ENCODE peak calls at places on chromosome 11, in six cellular contexts. One of them, this sample, is unnamed.

GRCh38 chr11:64164392-64165312 is 1.3 kb downstream of the MACROD1 start:
- DNase-seq in DMS153: no peak
- DNase-seq in AG10803: no peak
- DNase-seq in astrocyte of the spinal cord: no peak
- DNase-seq in NCI-H1417: no peak
- DNase-seq in activated naive CD4-positive, alpha-beta T cell: no peak
- DNase-seq in this sample: no peak

GRCh38 chr11:128733440-128734115 is 39.7 kb downstream of the FLI1 start:
- DNase-seq in DMS153: no peak
- DNase-seq in AG10803: no peak
- DNase-seq in astrocyte of the spinal cord: peak
- DNase-seq in NCI-H1417: no peak
- DNase-seq in activated naive CD4-positive, alpha-beta T cell: no peak
- DNase-seq in this sample: peak

GRCh38 chr11:46264030-46264429 is 13.4 kb upstream of the CREB3L1 start:
- DNase-seq in DMS153: no peak
- DNase-seq in AG10803: no peak
- DNase-seq in astrocyte of the spinal cord: no peak
- DNase-seq in NCI-H1417: no peak
- DNase-seq in activated naive CD4-positive, alpha-beta T cell: no peak
- DNase-seq in this sample: no peak

GRCh38 chr11:65916391-65916790 is 2.5 kb downstream of the C11orf68 start:
- DNase-seq in DMS153: no peak
- DNase-seq in AG10803: no peak
- DNase-seq in astrocyte of the spinal cord: no peak
- DNase-seq in NCI-H1417: no peak
- DNase-seq in activated naive CD4-positive, alpha-beta T cell: no peak
- DNase-seq in this sample: no peak

GRCh38 chr11:119624102-119624615 is 104.8 kb downstream of the NECTIN1 start:
- DNase-seq in DMS153: no peak
- DNase-seq in AG10803: no peak
- DNase-seq in astrocyte of the spinal cord: no peak
- DNase-seq in NCI-H1417: no peak
- DNase-seq in activated naive CD4-positive, alpha-beta T cell: no peak
- DNase-seq in this sample: no peak

GRCh38 chr11:35066029-35066428 is 72.9 kb upstream of the CD44 start:
- DNase-seq in DMS153: no peak
- DNase-seq in AG10803: no peak
- DNase-seq in astrocyte of the spinal cord: no peak
- DNase-seq in NCI-H1417: no peak
- DNase-seq in activated naive CD4-positive, alpha-beta T cell: no peak
- DNase-seq in this sample: no peak

GRCh38 chr11:70070736-70071135 is 7.4 kb upstream of the ANO1 start:
- DNase-seq in DMS153: no peak
- DNase-seq in AG10803: no peak
- DNase-seq in astrocyte of the spinal cord: no peak
- DNase-seq in NCI-H1417: no peak
- DNase-seq in activated naive CD4-positive, alpha-beta T cell: no peak
- DNase-seq in this sample: no peak

GRCh38 chr11:33932721-33933120 is 40.8 kb upstream of the LMO2 start:
- DNase-seq in DMS153: no peak
- DNase-seq in AG10803: no peak
- DNase-seq in astrocyte of the spinal cord: no peak
- DNase-seq in NCI-H1417: no peak
- DNase-seq in activated naive CD4-positive, alpha-beta T cell: no peak
- DNase-seq in this sample: no peak

GRCh38 chr11:67613960-67614715 is 7.4 kb downstream of the NDUFV1 start:
- DNase-seq in DMS153: no peak
- DNase-seq in AG10803: peak
- DNase-seq in astrocyte of the spinal cord: peak
- DNase-seq in NCI-H1417: peak
- DNase-seq in activated naive CD4-positive, alpha-beta T cell: peak
- DNase-seq in this sample: peak

GRCh38 chr11:11349870-11350325 is 3.2 kb downstream of the CSNK2A3 start:
- DNase-seq in DMS153: no peak
- DNase-seq in AG10803: peak
- DNase-seq in astrocyte of the spinal cord: peak
- DNase-seq in NCI-H1417: no peak
- DNase-seq in activated naive CD4-positive, alpha-beta T cell: no peak
- DNase-seq in this sample: peak

GRCh38 chr11:65216830-65217229 is 35.1 kb downstream of the CAPN1 start:
- DNase-seq in DMS153: no peak
- DNase-seq in AG10803: no peak
- DNase-seq in astrocyte of the spinal cord: no peak
- DNase-seq in NCI-H1417: no peak
- DNase-seq in activated naive CD4-positive, alpha-beta T cell: no peak
- DNase-seq in this sample: no peak

GRCh38 chr11:93712678-93713077 is 28.6 kb downstream of the TAF1D start:
- DNase-seq in DMS153: no peak
- DNase-seq in AG10803: no peak
- DNase-seq in astrocyte of the spinal cord: no peak
- DNase-seq in NCI-H1417: no peak
- DNase-seq in activated naive CD4-positive, alpha-beta T cell: no peak
- DNase-seq in this sample: no peak

GRCh38 chr11:36187618-36188017 is 101.6 kb downstream of the COMMD9 start:
- DNase-seq in DMS153: no peak
- DNase-seq in AG10803: no peak
- DNase-seq in astrocyte of the spinal cord: no peak
- DNase-seq in NCI-H1417: no peak
- DNase-seq in activated naive CD4-positive, alpha-beta T cell: no peak
- DNase-seq in this sample: no peak

GRCh38 chr11:72582206-72583176 is 91.7 kb downstream of the PDE2A start:
- DNase-seq in DMS153: no peak
- DNase-seq in AG10803: no peak
- DNase-seq in astrocyte of the spinal cord: no peak
- DNase-seq in NCI-H1417: no peak
- DNase-seq in activated naive CD4-positive, alpha-beta T cell: no peak
- DNase-seq in this sample: no peak

GRCh38 chr11:111352935-111353695 is 26.0 kb downstream of the POU2AF1 start:
- DNase-seq in DMS153: no peak
- DNase-seq in AG10803: no peak
- DNase-seq in astrocyte of the spinal cord: no peak
- DNase-seq in NCI-H1417: no peak
- DNase-seq in activated naive CD4-positive, alpha-beta T cell: no peak
- DNase-seq in this sample: no peak

This sample was measured in mesenchymal stem cell.